ENCODE peak calls at places on chromosome 22, in six cellular contexts. X is stimulated activated CD8-positive, alpha-beta memory T cell treated with anti-CD3 and anti-CD28 coated beads, Interleukin-7, amount 100 ng/mL, for 1 hour; I is left cardiac atrium; W is stimulated activated CD4-positive, alpha-beta T cell treated with anti-CD3 and anti-CD28 coated beads, TNF-alpha, amount 100 ng/mL, for 24 hours; C is AG04450; N is HTR-8/SVneo. Q is an unnamed sample.

GRCh38 chr22:28909375-28909774 is 26.0 kb downstream of the ZNRF3 start:
- DNase-seq in X (no peak), I (peak; percentile 31), W (peak; percentile 80), C (no peak), N (no peak), Q (no peak)

GRCh38 chr22:46563381-46564083 is 26.1 kb upstream of the CELSR1 start:
- DNase-seq in X (peak; percentile 59), I (peak; percentile 85), W (peak; percentile 80), C (no peak), N (peak; percentile 57), Q (peak; percentile 31)

GRCh38 chr22:43535336-43535735 is 123.5 kb downstream of the MPPED1 start:
- DNase-seq in X (no peak), I (no peak), W (no peak), C (no peak), N (no peak), Q (no peak)

GRCh38 chr22:17606472-17606871 is 22.1 kb downstream of the ATP6V1E1 start:
- DNase-seq in X (no peak), I (no peak), W (no peak), C (peak; percentile 16), N (no peak), Q (no peak)

GRCh38 chr22:49935561-49935960 is 17.1 kb downstream of the CRELD2 start:
- DNase-seq in X (no peak), I (no peak), W (no peak), C (no peak), N (no peak), Q (no peak)

GRCh38 chr22:39388261-39389011 is 11.1 kb upstream of the TAB1 start:
- DNase-seq in X (peak; percentile 46), I (peak; percentile 93), W (peak; percentile 66), C (peak; percentile 55), N (peak; percentile 97), Q (no peak)

GRCh38 chr22:37623075-37624016 is 14.7 kb downstream of the GGA1 start:
- DNase-seq in X (peak; percentile 67), I (peak; percentile 71), W (peak; percentile 67), C (no peak), N (peak; percentile 45), Q (no peak)

GRCh38 chr22:30421695-30422480 is 3.7 kb upstream of the MTFP1 start:
- DNase-seq in X (no peak), I (no peak), W (no peak), C (no peak), N (no peak), Q (no peak)

GRCh38 chr22:42644422-42645340 is 4.3 kb upstream of the ATP5MGL start:
- DNase-seq in X (no peak), I (peak; percentile 72), W (no peak), C (no peak), N (no peak), Q (no peak)

GRCh38 chr22:33465554-33465953 is 407.4 kb upstream of the SYN3 start:
- DNase-seq in X (no peak), I (no peak), W (no peak), C (no peak), N (no peak), Q (no peak)

GRCh38 chr22:41908409-41909289 is 6.2 kb downstream of the SHISA8 start:
- DNase-seq in X (no peak), I (no peak), W (no peak), C (no peak), N (no peak), Q (no peak)

GRCh38 chr22:46469701-46470100 is 67.7 kb downstream of the CELSR1 start:
- DNase-seq in X (no peak), I (no peak), W (no peak), C (no peak), N (no peak), Q (no peak)

GRCh38 chr22:23121026-23121823 is 20.6 kb downstream of the RSPH14 start:
- DNase-seq in X (no peak), I (no peak), W (no peak), C (no peak), N (no peak), Q (no peak)

GRCh38 chr22:39907605-39908097 is 6.8 kb downstream of the GRAP2 start:
- DNase-seq in X (no peak), I (no peak), W (no peak), C (no peak), N (no peak), Q (no peak)

GRCh38 chr22:30036656-30037055 is 43.6 kb upstream of the HORMAD2 start:
- DNase-seq in X (no peak), I (no peak), W (no peak), C (no peak), N (no peak), Q (peak; percentile 11)

GRCh38 chr22:49347376-49347775 is 480.3 kb downstream of the BRD1 start:
- DNase-seq in X (no peak), I (no peak), W (no peak), C (no peak), N (no peak), Q (no peak)

GRCh38 chr22:39941661-39942060 is 18.5 kb upstream of the TMA7B start:
- DNase-seq in X (no peak), I (no peak), W (no peak), C (no peak), N (no peak), Q (no peak)

GRCh38 chr22:17152340-17152739 is 6.7 kb downstream of the HDHD5 start:
- DNase-seq in X (no peak), I (no peak), W (no peak), C (no peak), N (no peak), Q (no peak)

GRCh38 chr22:19117111-19117512 is 5.1 kb downstream of the DGCR2 start:
- DNase-seq in X (no peak), I (no peak), W (no peak), C (no peak), N (no peak), Q (no peak)

GRCh38 chr22:48660795-48661740 is 1166.6 kb downstream of the BRD1 start:
- DNase-seq in X (no peak), I (no peak), W (no peak), C (no peak), N (no peak), Q (no peak)

GRCh38 chr22:31143038-31143437 is 2.7 kb upstream of the PLA2G3 start:
- DNase-seq in X (no peak), I (no peak), W (no peak), C (no peak), N (no peak), Q (no peak)

GRCh38 chr22:38034278-38034882 is 22.8 kb upstream of the PICK1 start:
- DNase-seq in X (no peak), I (peak; percentile 72), W (no peak), C (peak; percentile 81), N (peak; percentile 90), Q (no peak)

GRCh38 chr22:50627452-50627913 is 469 bp downstream of the ARSA start:
- DNase-seq in X (no peak), I (no peak), W (no peak), C (no peak), N (no peak), Q (no peak)

GRCh38 chr22:20591295-20591645 is 83.9 kb downstream of the MED15 start:
- DNase-seq in X (no peak), I (no peak), W (no peak), C (no peak), N (no peak), Q (no peak)

GRCh38 chr22:39309881-39310714 is 9.3 kb downstream of the RPL3 start:
- DNase-seq in X (no peak), I (no peak), W (no peak), C (no peak), N (no peak), Q (no peak)

GRCh38 chr22:40058265-40058664 is 63.5 kb downstream of the FAM83F start:
- DNase-seq in X (no peak), I (no peak), W (peak; percentile 45), C (no peak), N (no peak), Q (no peak)

GRCh38 chr22:48744967-48745841 is 1082.5 kb downstream of the BRD1 start:
- DNase-seq in X (no peak), I (no peak), W (no peak), C (no peak), N (no peak), Q (no peak)

GRCh38 chr22:45645150-45645525 is 26.5 kb upstream of the ATXN10 start:
- DNase-seq in X (no peak), I (no peak), W (no peak), C (no peak), N (no peak), Q (no peak)

GRCh38 chr22:44957267-44957905 is 52.4 kb downstream of the PHF21B start:
- DNase-seq in X (no peak), I (no peak), W (no peak), C (no peak), N (no peak), Q (no peak)

GRCh38 chr22:45960477-45961386 is 16.2 kb downstream of the WNT7B start:
- DNase-seq in X (no peak), I (no peak), W (no peak), C (no peak), N (peak; percentile 61), Q (no peak)

GRCh38 chr22:50489363-50490243 is 2.9 kb downstream of the MIOX start:
- DNase-seq in X (no peak), I (no peak), W (no peak), C (no peak), N (no peak), Q (no peak)